ENCODE peak calls at places on chromosomes 13 and 19, in five cellular contexts. J, V, K, O and Q are unnamed samples.

GRCh38 chr19:46376241-46377153 is 29.6 kb downstream of the PPP5C start:
- DNase-seq in O (no peak), J (no peak), V (no peak), K (no peak), Q (no peak)

GRCh38 chr13:113742000-113742441 is 17.0 kb upstream of the TMEM255B start:
- DNase-seq in O (peak; percentile 68), V (peak; percentile 39), K (peak; percentile 37), J (no peak), Q (peak; percentile 27)

GRCh38 chr13:27283906-27284523 is 13.4 kb downstream of the RASL11A start:
- DNase-seq in V (no peak), J (no peak), K (peak; percentile 48), O (peak; percentile 50), Q (peak; percentile 58)

GRCh38 chr13:91346848-91347211 is 657 bp upstream of the MIR17HG start:
- DNase-seq in O (no peak), J (peak; percentile 14), V (no peak), K (no peak), Q (peak; percentile 26)

GRCh38 chr19:49362926-49363264 is 679 bp upstream of the TEAD2 start:
- DNase-seq in K (no peak), J (peak; percentile 45), O (peak; percentile 19), V (no peak), Q (peak; percentile 38)

GRCh38 chr13:48563611-48564010 is 30.7 kb upstream of the RCBTB2 start:
- DNase-seq in V (no peak), K (no peak), J (no peak), O (no peak), Q (no peak)

GRCh38 chr19:9132422-9132821 is 5.7 kb upstream of the OR7G3 start:
- DNase-seq in O (no peak), J (no peak), K (no peak), V (no peak), Q (no peak)

GRCh38 chr19:44808463-44809371 is at the start of gene BCAM:
- DNase-seq in V (peak; percentile 26), O (peak; percentile 51), J (peak; percentile 76), K (peak; percentile 74), Q (peak; percentile 92)

GRCh38 chr19:39499082-39499642 is 415 bp downstream of the DLL3 start:
- DNase-seq in O (no peak), J (no peak), V (no peak), K (peak; percentile 47), Q (no peak)

GRCh38 chr13:111153977-111154332 is 38.8 kb downstream of the ARHGEF7 start:
- DNase-seq in O (peak; percentile 31), V (no peak), K (peak; percentile 33), J (no peak), Q (no peak)

GRCh38 chr13:35727881-35728280 is 251.4 kb upstream of the MAB21L1 start:
- DNase-seq in V (no peak), K (no peak), J (no peak), O (no peak), Q (no peak)

GRCh38 chr19:2549701-2550191 is 73.8 kb downstream of the GADD45B start:
- DNase-seq in O (peak; percentile 79), V (peak; percentile 63), K (no peak), J (no peak), Q (no peak)

GRCh38 chr19:47247308-47247990 is 8.9 kb upstream of the CCDC9 start:
- DNase-seq in O (no peak), K (peak; percentile 89), V (no peak), J (no peak), Q (peak; percentile 78)

GRCh38 chr19:1168877-1169791 is 4.9 kb downstream of the SBNO2 start:
- DNase-seq in V (peak; percentile 35), J (no peak), K (no peak), O (peak; percentile 84), Q (peak; percentile 68)

GRCh38 chr13:71587778-71588177 is 279.2 kb downstream of the DACH1 start:
- DNase-seq in V (no peak), K (no peak), O (no peak), J (no peak), Q (no peak)

GRCh38 chr13:47049276-47049989 is 152.6 kb upstream of the HTR2A start:
- DNase-seq in V (no peak), O (no peak), K (no peak), J (no peak), Q (no peak)

GRCh38 chr19:38033658-38034150 is 126.7 kb downstream of the SIPA1L3 start:
- DNase-seq in O (no peak), V (no peak), J (no peak), K (no peak), Q (no peak)

GRCh38 chr19:8214802-8215201 is 5.6 kb downstream of the CERS4 start:
- DNase-seq in J (no peak), V (no peak), O (no peak), K (no peak), Q (no peak)

GRCh38 chr19:31350693-31351211 is 1.5 kb upstream of the TSHZ3 start:
- DNase-seq in K (no peak), J (no peak), V (no peak), O (peak; percentile 64), Q (peak; percentile 55)

GRCh38 chr13:73945371-73945770 is 188.8 kb downstream of the KLF12 start:
- DNase-seq in V (no peak), J (no peak), O (no peak), K (no peak), Q (no peak)

GRCh38 chr13:83905641-83906040 is 23.4 kb upstream of the SLITRK1 start:
- DNase-seq in K (no peak), O (no peak), V (no peak), J (no peak), Q (no peak)

GRCh38 chr19:53576941-53577653 is 39.2 kb downstream of the ZNF331 start:
- DNase-seq in K (no peak), J (no peak), O (no peak), V (no peak), Q (no peak)

GRCh38 chr13:29849071-29849541 is 1.3 kb downstream of the UBL3 start:
- DNase-seq in V (no peak), J (no peak), K (no peak), O (no peak), Q (peak; percentile 31)

GRCh38 chr13:49481788-49482187 is 14.0 kb upstream of the PHF11 start:
- DNase-seq in J (no peak), K (no peak), V (no peak), O (no peak), Q (no peak)

GRCh38 chr13:43986395-43986794 is 106.7 kb downstream of the LACC1 start:
- DNase-seq in O (no peak), V (no peak), K (no peak), J (no peak), Q (no peak)

GRCh38 chr19:589693-590395 is at the start of gene HCN2:
- DNase-seq in K (no peak), V (no peak), O (no peak), J (no peak), Q (no peak)